ENCODE peak calls at places on chromosomes 5 and 9, in eight cellular contexts. F is transverse colon, L is GM23338, J is suprapubic skin, G is prostate gland, I is Panc1, C is upper lobe of left lung, D is spleen. V is an unnamed sample.

GRCh38 chr5:77281969-77282336 is 71.5 kb downstream of the PDE8B start:
- DNase-seq in J (no peak), I (no peak), C (no peak), F (no peak), L (no peak), D (no peak), G (no peak), V (no peak)

GRCh38 chr5:112483704-112484103 is 64.6 kb upstream of the EPB41L4A start:
- DNase-seq in D (no peak), C (no peak), J (no peak), L (no peak), F (no peak), G (no peak), I (no peak), V (no peak)

GRCh38 chr9:120723547-120723946 is 9.3 kb upstream of the MEGF9 start:
- DNase-seq in J (no peak), C (no peak), F (no peak), L (no peak), D (no peak), I (no peak), G (no peak), V (no peak)

GRCh38 chr9:128503870-128504269 is 649 bp upstream of the GLE1 start:
- DNase-seq in L (peak), C (no peak), G (no peak), F (peak), D (peak), I (no peak), J (no peak), V (no peak)

GRCh38 chr5:10649518-10650410 is 85.9 kb downstream of the ANKRD33B start:
- DNase-seq in L (peak), C (no peak), J (no peak), G (no peak), F (no peak), D (peak), I (no peak), V (peak)

GRCh38 chr9:11794984-11795383 is 898.2 kb upstream of the TYRP1 start:
- DNase-seq in F (no peak), D (no peak), L (no peak), C (no peak), J (no peak), G (no peak), I (no peak), V (no peak)

GRCh38 chr5:139854029-139854605 is 58.5 kb downstream of the PSD2 start:
- DNase-seq in C (no peak), J (no peak), D (peak), F (no peak), L (no peak), I (no peak), G (no peak), V (peak)

GRCh38 chr5:40385544-40385943 is 294.2 kb upstream of the PTGER4 start:
- DNase-seq in F (no peak), L (no peak), G (no peak), J (no peak), C (no peak), I (peak), D (no peak), V (no peak)

GRCh38 chr9:79257671-79258410 is 313.9 kb upstream of the TLE4 start:
- DNase-seq in L (peak), I (no peak), G (no peak), D (no peak), F (no peak), J (no peak), C (no peak), V (no peak)

GRCh38 chr5:41856644-41857491 is 13.4 kb downstream of the OXCT1 start:
- DNase-seq in F (peak), I (peak), C (peak), L (peak), G (peak), J (no peak), D (no peak), V (no peak)

GRCh38 chr5:149110406-149110805 is 30.9 kb upstream of the ABLIM3 start:
- DNase-seq in G (no peak), J (no peak), I (no peak), F (no peak), C (no peak), L (no peak), D (no peak), V (no peak)

GRCh38 chr5:142811840-142812557 is 41.8 kb downstream of the ARHGAP26 start:
- DNase-seq in I (no peak), J (no peak), L (no peak), D (no peak), C (no peak), G (no peak), F (no peak), V (no peak)

GRCh38 chr9:14314424-14314928 is 535 bp upstream of the NFIB start:
- DNase-seq in C (peak), G (peak), J (peak), F (peak), L (peak), I (no peak), D (no peak), V (peak)

DNA sequence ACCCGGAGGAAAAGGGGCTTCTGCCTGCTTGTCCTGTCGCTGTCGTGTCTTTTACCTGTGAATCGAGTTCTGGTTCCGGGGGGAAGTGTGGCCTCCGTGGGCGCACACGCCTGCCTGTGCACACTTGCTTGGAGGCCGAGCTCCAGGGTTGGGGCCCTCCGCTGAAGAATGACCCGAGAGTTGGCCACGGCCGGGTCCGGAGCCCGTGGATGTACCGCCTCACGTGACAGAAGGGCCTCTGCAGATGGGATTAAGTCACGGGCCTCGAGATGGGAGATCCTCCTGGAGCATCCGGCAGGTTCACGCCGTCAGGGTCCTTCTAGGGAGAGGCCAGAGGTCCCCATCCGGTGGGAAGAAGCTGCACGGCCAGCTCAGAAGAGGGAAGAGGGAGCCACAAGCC is 81.0 kb downstream of the KCNT1 start:
- DNase-seq in J (no peak), G (no peak), C (no peak), D (no peak), I (no peak), L (no peak), F (no peak), V (no peak)
- TF ChIP-seq CTCF in J (no peak), G (no peak), C (no peak), D (no peak), I (no peak), L (no peak), F (no peak), V (no peak)

GRCh38 chr9:74132986-74133385 is 364.1 kb upstream of the RORB start:
- DNase-seq in D (no peak), L (peak), G (no peak), C (no peak), I (no peak), F (no peak), J (no peak), V (no peak)
- H3K27ac ChIP-seq in D (no peak), L (no peak), G (no peak), C (no peak), I (no peak), F (no peak), J (no peak), V (no peak)

GRCh38 chr5:168128556-168128955 is 162.9 kb upstream of the WWC1 start:
- DNase-seq in G (no peak), C (no peak), D (no peak), J (no peak), L (no peak), F (no peak), I (no peak), V (no peak)
- TF ChIP-seq POLR2AphosphoS5 in G (no peak), C (no peak), D (no peak), J (no peak), L (no peak), F (no peak), I (no peak), V (no peak)

GRCh38 chr5:132410451-132411381 is 41.2 kb downstream of the SLC22A5 start:
- DNase-seq in F (peak), J (peak), L (peak), D (peak), C (peak), I (no peak), G (peak), V (peak)
- TF ChIP-seq CTCF in F (peak), J (no peak), L (peak), D (peak), C (peak), I (peak), G (peak), V (peak)

DNA sequence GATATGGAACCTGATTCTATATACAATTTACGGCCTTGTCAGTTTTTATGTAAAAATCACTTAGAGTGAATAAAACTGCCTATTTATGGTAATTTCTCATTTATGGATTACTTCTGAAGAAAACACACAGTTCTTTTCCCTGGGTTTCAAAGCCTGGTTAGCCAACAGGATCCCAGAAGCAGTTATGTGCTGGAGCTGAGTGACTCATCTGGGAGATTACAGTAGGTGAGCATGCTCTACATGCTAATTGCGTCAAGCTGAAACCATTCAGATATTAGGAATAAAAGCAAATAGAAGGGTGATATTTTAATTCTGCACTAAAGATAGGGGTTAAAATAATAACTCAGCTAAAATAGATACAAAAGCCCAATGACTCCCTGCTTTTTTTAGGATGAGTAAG is 47.8 kb downstream of the PDE4D start:
- DNase-seq in I (no peak), J (no peak), C (no peak), F (no peak), G (no peak), D (no peak), L (no peak), V (no peak)
- H3K27ac ChIP-seq in I (no peak), J (no peak), C (no peak), F (no peak), G (no peak), D (no peak), L (no peak), V (no peak)